ENCODE peak calls at places on chromosome 20, in eight cellular contexts. Q is HFF-Myc, A is PC-3, J is kidney epithelial cell, P is nephron progenitor cell, V is type B pancreatic cell, U is mesothelial cell of epicardium, S is bronchial epithelial cell. T is an unnamed sample.

GRCh38 chr20:36861875-36862801 is 13.8 kb upstream of the TLDC2 start:
- DNase-seq in A (peak), S (peak), V (no peak), J (no peak), P (peak), U (no peak), Q (peak), T (no peak)

GRCh38 chr20:62900052-62900691 is 26.1 kb downstream of the DIDO1 start:
- DNase-seq in Q (no peak), S (peak), P (peak), U (peak), A (peak), V (peak), J (no peak), T (peak)

GRCh38 chr20:1469925-1470571 is 3.4 kb upstream of the NSFL1C start:
- DNase-seq in V (peak), A (peak), J (peak), U (peak), Q (peak), S (peak), P (peak), T (peak)

GRCh38 chr20:57509665-57510237 is 15.2 kb downstream of the CTCFL start:
- DNase-seq in Q (no peak), U (no peak), P (peak), V (no peak), J (no peak), A (peak), S (peak), T (no peak)

GRCh38 chr20:24653306-24653705 is 183.9 kb downstream of the SYNDIG1 start:
- DNase-seq in U (no peak), J (no peak), Q (no peak), S (no peak), A (peak), V (no peak), P (no peak), T (no peak)

GRCh38 chr20:59839372-59839771 is 94.1 kb downstream of the SYCP2 start:
- DNase-seq in P (no peak), S (no peak), A (no peak), Q (no peak), U (no peak), V (no peak), J (no peak), T (no peak)

GRCh38 chr20:10369723-10370090 is 64.3 kb downstream of the MKKS start:
- DNase-seq in A (peak), S (peak), Q (no peak), J (no peak), U (no peak), P (no peak), V (no peak), T (no peak)

GRCh38 chr20:10848810-10849370 is 175.1 kb upstream of the JAG1 start:
- DNase-seq in P (no peak), S (peak), J (peak), Q (peak), V (no peak), U (no peak), A (peak), T (no peak)

GRCh38 chr20:2327620-2328555 is 32.1 kb downstream of the TGM3 start:
- DNase-seq in S (no peak), Q (no peak), A (no peak), P (no peak), U (no peak), J (no peak), V (no peak), T (no peak)

GRCh38 chr20:43409041-43409913 is 48.4 kb upstream of the SRSF6 start:
- DNase-seq in P (peak), V (no peak), U (no peak), S (peak), J (no peak), A (peak), Q (peak), T (peak)
- TF ChIP-seq CTCF in P (peak), V (peak), U (peak), S (peak), J (peak), A (peak), Q (peak), T (peak)

GRCh38 chr20:41734506-41734945 is 116.3 kb upstream of the CHD6 start:
- DNase-seq in A (peak), S (peak), P (peak), U (no peak), V (no peak), Q (peak), J (no peak), T (peak)
- TF ChIP-seq CTCF in A (peak), S (peak), P (peak), U (peak), V (peak), Q (peak), J (peak), T (peak)

GRCh38 chr20:3785240-3786125 is 1.1 kb downstream of the CENPB start:
- DNase-seq in A (peak), Q (no peak), U (no peak), P (no peak), V (no peak), S (no peak), J (no peak), T (no peak)
- TF ChIP-seq CTCF in A (no peak), Q (no peak), U (no peak), P (no peak), V (no peak), S (no peak), J (no peak), T (no peak)

GRCh38 chr20:39961667-39962066 is 727.4 kb downstream of the MAFB start:
- DNase-seq in V (no peak), J (no peak), Q (no peak), P (no peak), A (no peak), S (no peak), U (no peak), T (no peak)

GRCh38 chr20:39960522-39961420 is 728.3 kb downstream of the MAFB start:
- DNase-seq in U (no peak), A (no peak), V (no peak), Q (no peak), J (no peak), S (no peak), P (no peak), T (no peak)
- TF ChIP-seq CTCF in U (no peak), A (no peak), V (peak), Q (no peak), J (no peak), S (no peak), P (no peak), T (no peak)

DNA sequence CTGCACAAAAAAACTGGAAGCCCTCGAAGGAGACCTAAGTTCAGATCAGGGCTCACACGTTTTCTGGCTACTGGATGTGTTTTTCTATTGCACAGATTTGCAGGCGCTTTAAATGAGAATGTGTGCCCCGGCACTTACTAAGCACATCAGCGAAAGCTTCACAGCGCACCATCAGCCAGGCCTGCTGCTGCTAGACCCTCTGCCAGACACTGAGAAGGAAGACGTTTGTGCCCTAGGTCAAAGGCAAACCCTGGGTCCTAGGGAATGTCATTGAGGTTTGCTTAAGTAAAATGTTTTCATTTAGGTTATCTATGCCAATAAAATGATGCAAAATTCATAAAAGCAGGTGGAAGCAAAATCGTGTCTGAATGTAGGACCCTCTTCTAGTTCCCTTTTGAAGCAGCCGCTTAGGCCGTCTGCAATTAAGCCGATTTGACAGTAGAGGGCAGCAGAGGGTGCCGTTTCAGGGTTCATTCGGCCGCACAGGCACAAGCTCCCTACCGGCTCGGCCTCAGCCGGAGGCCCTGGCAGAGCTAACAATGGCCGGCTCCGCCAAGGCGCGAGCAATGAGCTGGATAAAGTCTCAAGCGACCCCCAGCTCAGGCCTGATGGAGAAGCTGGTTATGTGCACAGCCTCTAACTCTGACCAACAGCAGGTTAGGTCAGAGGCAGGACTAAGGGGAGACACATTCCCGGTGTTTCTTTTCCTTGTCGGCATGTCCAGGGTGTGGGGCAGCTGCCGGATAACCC is 107.2 kb upstream of the FOXA2 start:
- DNase-seq in S (peak), Q (peak), U (peak), J (no peak), V (peak), P (peak), A (peak), T (peak)
- TF ChIP-seq CTCF in S (peak), Q (peak), U (peak), J (peak), V (peak), P (peak), A (peak), T (peak)

DNA sequence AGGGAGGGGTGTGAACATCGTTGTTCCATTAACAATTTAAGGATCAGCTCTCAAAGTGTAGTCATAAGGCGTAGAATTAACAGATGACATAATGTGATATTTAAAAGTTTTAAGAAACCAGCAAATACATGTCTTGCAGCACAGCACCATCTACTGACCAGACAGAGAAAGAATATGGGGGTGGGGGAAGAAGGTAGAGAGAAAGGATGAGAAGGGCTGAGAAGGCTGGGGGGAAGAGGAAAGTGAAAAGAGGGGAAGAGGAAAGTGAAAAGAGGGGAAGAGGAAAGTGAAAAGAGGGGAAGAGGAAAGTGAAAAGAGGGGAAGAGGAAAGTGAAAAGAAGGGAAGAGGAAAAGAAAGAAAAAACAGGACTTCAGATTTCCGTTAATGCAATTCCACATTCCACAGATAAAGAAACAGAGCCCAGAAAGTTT is 80.9 kb downstream of the HAO1 start:
- DNase-seq in V (no peak), U (no peak), A (peak), P (peak), S (peak), J (peak), Q (peak), T (peak)
- TF ChIP-seq CTCF in V (peak), U (peak), A (peak), P (peak), S (peak), J (peak), Q (peak), T (peak)

T was measured in neural crest cell.